ENCODE peak calls at places on chromosome 15, in four cellular contexts. X is naive thymus-derived CD8-positive, alpha-beta T cell; H is activated T-cell treated with anti-CD3 and anti-CD28 coated beads for 24 hours; A is Right ventricle myocardium superior. B is an unnamed sample.

GRCh38 chr15:101121511-101122090 is 130.2 kb downstream of the CHSY1 start:
- DNase-seq in H (no peak), A (peak; percentile 89), X (no peak), B (peak; percentile 65)

GRCh38 chr15:82805994-82806406 is at the start of gene FSD2:
- DNase-seq in X (no peak), H (no peak), A (peak; percentile 55), B (no peak)

GRCh38 chr15:67050062-67050461 is 15.3 kb upstream of the SMAD3 start:
- DNase-seq in X (no peak), A (no peak), H (no peak), B (no peak)

GRCh38 chr15:101558217-101558941 is 68.9 kb upstream of the PCSK6 start:
- DNase-seq in H (no peak), X (no peak), A (no peak), B (no peak)

GRCh38 chr15:77057650-77058049 is 13.3 kb downstream of the TSPAN3 start:
- DNase-seq in H (no peak), X (no peak), A (no peak), B (no peak)

GRCh38 chr15:99158626-99159412 is 53.9 kb downstream of the SYNM start:
- DNase-seq in H (no peak), A (no peak), X (no peak), B (no peak)

GRCh38 chr15:89089316-89090230 is 1.3 kb downstream of the ABHD2 start:
- DNase-seq in H (no peak), A (no peak), X (no peak), B (no peak)

GRCh38 chr15:45454825-45455224 is 67.7 kb downstream of the SLC30A4 start:
- DNase-seq in H (peak; percentile 44), A (peak; percentile 75), X (peak; percentile 56), B (peak; percentile 91)